ENCODE peak calls at places on chromosomes 16 and 17, in eight cellular contexts. J, V, Q, B, O, H, A and U are unnamed samples.

GRCh38 chr17:39244600-39245570 is 19.1 kb upstream of the STAC2 start:
- DNase-seq in J (peak; percentile 86), V (peak; percentile 77), Q (peak; percentile 81), B (peak; percentile 89), O (peak; percentile 91), H (peak; percentile 77), A (peak; percentile 75), U (peak; percentile 99)

GRCh38 chr17:40483679-40484078 is 17.7 kb downstream of the TNS4 start:
- DNase-seq in J (no peak), V (no peak), Q (no peak), B (no peak), O (no peak), H (no peak), A (no peak), U (no peak)

GRCh38 chr17:70407501-70407900 is 238.2 kb downstream of the KCNJ2 start:
- DNase-seq in J (no peak), V (no peak), Q (no peak), B (no peak), O (no peak), H (peak; percentile 42), A (no peak), U (no peak)

GRCh38 chr16:4313563-4314531 is 2.0 kb upstream of the GLIS2 start:
- DNase-seq in J (no peak), V (no peak), Q (no peak), B (peak; percentile 50), O (peak; percentile 46), H (peak; percentile 35), A (peak; percentile 96), U (peak; percentile 86)

GRCh38 chr17:73589096-73589980 is 54.9 kb downstream of the SDK2 start:
- DNase-seq in J (no peak), V (no peak), Q (no peak), B (no peak), O (no peak), H (peak; percentile 25), A (peak; percentile 60), U (no peak)

GRCh38 chr16:50600582-50601283 is 52.5 kb downstream of the NKD1 start:
- DNase-seq in J (no peak), V (no peak), Q (no peak), B (no peak), O (no peak), H (no peak), A (no peak), U (no peak)

GRCh38 chr16:15532825-15533224 is 98.4 kb downstream of the BMERB1 start:
- DNase-seq in J (no peak), V (no peak), Q (no peak), B (no peak), O (no peak), H (no peak), A (no peak), U (no peak)

GRCh38 chr17:44941712-44942331 is 5.8 kb downstream of the KIF18B start:
- DNase-seq in J (no peak), V (no peak), Q (no peak), B (no peak), O (no peak), H (no peak), A (peak; percentile 47), U (no peak)

GRCh38 chr17:67836205-67836987 is 11.1 kb downstream of the BPTF start:
- DNase-seq in J (no peak), V (no peak), Q (no peak), B (no peak), O (no peak), H (peak; percentile 39), A (no peak), U (no peak)

GRCh38 chr16:28188085-28188916 is 23.5 kb downstream of the XPO6 start:
- DNase-seq in J (no peak), V (no peak), Q (no peak), B (no peak), O (no peak), H (no peak), A (no peak), U (no peak)

GRCh38 chr16:81624718-81625543 is 154.2 kb upstream of the PLCG2 start:
- DNase-seq in J (no peak), V (peak; percentile 67), Q (no peak), B (no peak), O (no peak), H (no peak), A (peak; percentile 60), U (no peak)

GRCh38 chr17:8046929-8047768 is 8.3 kb downstream of the ALOX15B start:
- DNase-seq in J (no peak), V (no peak), Q (no peak), B (no peak), O (no peak), H (no peak), A (no peak), U (no peak)

GRCh38 chr17:72365857-72366415 is 245.1 kb downstream of the SOX9 start:
- DNase-seq in J (no peak), V (no peak), Q (no peak), B (no peak), O (no peak), H (peak; percentile 84), A (no peak), U (no peak)